ENCODE peak calls at places on chromosomes 3 and 15, in four cellular contexts. J, C, F and S are unnamed samples.

GRCh38 chr3:133583396-133583795 is 9.9 kb downstream of the CDV3 start:
- DNase-seq in J (no peak), F (no peak), C (no peak), S (no peak)

GRCh38 chr3:168049366-168049974 is 46.3 kb downstream of the GOLIM4 start:
- DNase-seq in J (no peak), C (no peak), F (no peak), S (no peak)

GRCh38 chr3:183560607-183561006 is 5.1 kb upstream of the KLHL6 start:
- DNase-seq in J (no peak), F (no peak), C (no peak), S (no peak)

GRCh38 chr3:188137062-188137461 is 16.9 kb upstream of the LPP start:
- DNase-seq in C (no peak), J (no peak), F (no peak), S (no peak)

GRCh38 chr3:149527531-149528343 is 53.2 kb downstream of the TM4SF4 start:
- DNase-seq in C (no peak), F (no peak), J (no peak), S (no peak)

GRCh38 chr3:133548090-133548489 is 25.4 kb upstream of the CDV3 start:
- DNase-seq in F (no peak), J (no peak), C (no peak), S (no peak)

GRCh38 chr15:80920271-80920699 is 69.3 kb downstream of the MESD start:
- DNase-seq in F (no peak), J (no peak), C (no peak), S (no peak)

GRCh38 chr15:93168913-93169312 is 79.9 kb upstream of the RGMA start:
- DNase-seq in F (no peak), C (no peak), J (no peak), S (no peak)

GRCh38 chr3:108918866-108919265 is 34.8 kb downstream of the GUCA1C start:
- DNase-seq in C (no peak), J (no peak), F (no peak), S (no peak)

GRCh38 chr3:18758047-18758704 is 333.0 kb upstream of the SATB1 start:
- DNase-seq in C (no peak), J (no peak), F (no peak), S (peak)

GRCh38 chr3:14663396-14663795 is 11.5 kb upstream of the C3orf20 start:
- DNase-seq in J (no peak), C (no peak), F (no peak), S (no peak)

GRCh38 chr3:17431004-17431403 is 311.4 kb downstream of the TBC1D5 start:
- DNase-seq in J (no peak), C (no peak), F (no peak), S (no peak)

GRCh38 chr3:37944243-37944955 is 46.2 kb upstream of the VILL start:
- DNase-seq in F (no peak), J (no peak), C (no peak), S (peak)

GRCh38 chr3:126714921-126715320 is 10.9 kb downstream of the CHCHD6 start:
- DNase-seq in J (no peak), F (no peak), C (no peak), S (no peak)

GRCh38 chr15:67085237-67085817 is 19.9 kb downstream of the SMAD3 start:
- DNase-seq in C (no peak), J (no peak), F (no peak), S (no peak)

GRCh38 chr3:146454796-146455195 is 14.6 kb downstream of the PLSCR2 start:
- DNase-seq in J (no peak), C (no peak), F (no peak), S (no peak)

GRCh38 chr15:90086868-90087268 is 15.4 kb downstream of the IDH2 start:
- DNase-seq in F (no peak), C (peak), J (no peak), S (no peak)

GRCh38 chr3:60080648-60081047 is 1030.8 kb upstream of the CFAP20DC start:
- DNase-seq in J (no peak), F (no peak), C (no peak), S (no peak)

GRCh38 chr3:57228734-57229505 is 1.4 kb downstream of the APPL1 start:
- DNase-seq in J (no peak), F (no peak), C (no peak), S (no peak)

GRCh38 chr3:183085634-183086390 is 13.5 kb downstream of the MCCC1 start:
- DNase-seq in J (no peak), C (peak), F (no peak), S (no peak)

GRCh38 chr3:122415104-122415744 is 638 bp downstream of the WDR5B start:
- DNase-seq in C (no peak), J (no peak), F (no peak), S (no peak)

GRCh38 chr15:80550219-80550909 is 144.7 kb upstream of the ABHD17C start:
- DNase-seq in F (no peak), J (no peak), C (no peak), S (no peak)

GRCh38 chr15:52672661-52673060 is 6.5 kb downstream of the ATOSA start:
- DNase-seq in C (no peak), F (no peak), J (no peak), S (no peak)

GRCh38 chr3:55118453-55118852 is 190.6 kb upstream of the LRTM1 start:
- DNase-seq in F (no peak), C (no peak), J (no peak), S (no peak)

GRCh38 chr15:39624806-39625205 is 43.9 kb downstream of the THBS1 start:
- DNase-seq in F (no peak), J (no peak), C (no peak), S (peak)

GRCh38 chr3:46830801-46831200 is 32.4 kb downstream of the MYL3 start:
- DNase-seq in F (no peak), J (no peak), C (no peak), S (no peak)

GRCh38 chr3:90092994-90093393 is 985.6 kb downstream of the EPHA3 start:
- DNase-seq in F (no peak), J (no peak), C (no peak), S (no peak)
- TF ChIP-seq CTCF in F (peak), J (no peak), C (peak), S (no peak)

GRCh38 chr3:49839193-49839809 is 17.1 kb downstream of the TRAIP start:
- DNase-seq in F (peak), J (peak), C (peak), S (peak)
- TF ChIP-seq CTCF in F (peak), J (peak), C (peak), S (no peak)

GRCh38 chr15:31953573-31953972 is 76.7 kb upstream of the CHRNA7 start:
- DNase-seq in F (no peak), C (no peak), J (no peak), S (no peak)
- TF ChIP-seq CTCF in F (no peak), C (peak), J (no peak), S (no peak)

GRCh38 chr3:85801955-85802354 is 843.2 kb downstream of the CADM2 start:
- DNase-seq in C (no peak), J (no peak), F (no peak), S (no peak)
- TF ChIP-seq CTCF in C (peak), J (no peak), F (no peak), S (no peak)

GRCh38 chr3:23239181-23240068 is 36.3 kb downstream of the UBE2E2 start:
- DNase-seq in J (no peak), F (no peak), C (no peak), S (peak)
- TF ChIP-seq CTCF in J (no peak), F (no peak), C (no peak), S (no peak)

DNA sequence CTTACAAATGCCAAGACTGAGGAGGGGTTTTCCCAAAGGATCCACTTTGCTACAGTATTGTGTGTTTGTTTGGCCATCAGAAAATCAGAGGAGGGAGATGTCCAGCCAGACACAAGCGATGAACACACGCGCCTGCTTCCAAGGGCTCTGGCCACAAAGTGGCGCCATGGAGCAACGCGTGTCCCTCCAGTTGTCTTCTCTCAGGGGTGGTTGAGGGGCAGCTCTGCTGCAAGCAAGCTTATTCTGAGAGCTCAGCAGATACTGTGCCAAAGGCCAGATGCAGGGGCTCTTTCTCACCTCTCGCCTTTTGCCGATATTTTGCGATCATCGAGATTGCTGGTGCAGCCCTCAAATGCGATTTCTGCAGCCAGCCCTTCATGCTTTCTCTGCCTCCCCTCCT is 88.9 kb upstream of the OSBPL11 start:
- DNase-seq in F (no peak), C (peak), J (no peak), S (no peak)
- TF ChIP-seq CTCF in F (no peak), C (peak), J (no peak), S (no peak)

GRCh38 chr3:31687020-31687802 is 154.5 kb downstream of the STT3B start:
- DNase-seq in C (no peak), F (no peak), J (no peak), S (no peak)
- TF ChIP-seq CTCF in C (no peak), F (no peak), J (no peak), S (no peak)

GRCh38 chr3:65412591-65412990 is 626.1 kb downstream of the MAGI1 start:
- DNase-seq in F (no peak), J (no peak), C (no peak), S (no peak)
- TF ChIP-seq CTCF in F (no peak), J (no peak), C (no peak), S (no peak)